ENCODE peak calls at places on chromosomes 5 and 9, in six cellular contexts. R is mesenchymal stem cell, J is H1, F is mesendoderm, L is trophoblast cell, A is neuronal stem cell. T is an unnamed sample.

GRCh38 chr5:123512631-123513461 is 869 bp downstream of the CSNK1G3 start:
- DNase-seq in J (no peak), L (no peak), R (peak), A (peak), F (peak), T (peak)

GRCh38 chr9:76394896-76395244 is 644 bp upstream of the RFK start:
- DNase-seq in J (no peak), A (no peak), R (peak), F (peak), L (peak), T (no peak)

GRCh38 chr9:129245276-129245675 is 67.2 kb upstream of the IER5L start:
- DNase-seq in L (peak), F (peak), R (peak), A (no peak), J (no peak), T (peak)

GRCh38 chr9:134182554-134183219 is 18.3 kb upstream of the RNU6ATAC start:
- DNase-seq in R (peak), A (no peak), J (no peak), F (peak), L (no peak), T (peak)

GRCh38 chr5:127705120-127705892 is 2.1 kb downstream of the CCDC192 start:
- DNase-seq in J (no peak), A (no peak), L (peak), F (peak), R (peak), T (peak)

GRCh38 chr9:123111977-123112869 is 78.8 kb downstream of the GPR21 start:
- DNase-seq in F (peak), L (no peak), A (no peak), R (no peak), J (no peak), T (no peak)

GRCh38 chr5:131957721-131958483 is 12.4 kb upstream of the MEIKIN start:
- DNase-seq in F (peak), L (no peak), J (no peak), R (no peak), A (no peak), T (no peak)

GRCh38 chr9:17578577-17578910 is 322 bp upstream of the SH3GL2 start:
- DNase-seq in L (no peak), F (no peak), R (no peak), A (no peak), J (no peak), T (no peak)

GRCh38 chr5:18745988-18746615 is 1111.8 kb downstream of the TAF11L14 start:
- DNase-seq in F (no peak), A (no peak), L (peak), R (peak), J (no peak), T (no peak)

GRCh38 chr9:127087411-127087810 is 35.0 kb downstream of the ANGPTL2 start:
- DNase-seq in A (no peak), F (no peak), R (no peak), L (no peak), J (no peak), T (no peak)

GRCh38 chr5:56735845-56736641 is 79.3 kb upstream of the MAP3K1 start:
- DNase-seq in L (no peak), A (no peak), F (no peak), J (no peak), R (no peak), T (no peak)

GRCh38 chr5:109922396-109922995 is 232.8 kb downstream of the MAN2A1 start:
- DNase-seq in F (peak), A (no peak), L (no peak), R (no peak), J (no peak), T (no peak)

GRCh38 chr5:159543326-159543725 is 213.0 kb upstream of the IL12B start:
- DNase-seq in L (no peak), A (no peak), F (no peak), R (no peak), J (no peak), T (no peak)

GRCh38 chr5:111675540-111675939 is 81.5 kb downstream of the NREP start:
- DNase-seq in J (no peak), R (no peak), F (no peak), L (no peak), A (no peak), T (no peak)

GRCh38 chr9:136482046-136482792 is 621 bp downstream of the SEC16A start:
- DNase-seq in L (peak), A (peak), F (peak), J (no peak), R (peak), T (peak)

GRCh38 chr9:90961375-90961774 is 159.8 kb downstream of the SYK start:
- DNase-seq in R (no peak), L (no peak), A (no peak), F (no peak), J (no peak), T (peak)

GRCh38 chr9:108322326-108323098 is 533.3 kb downstream of the ACTL7B start:
- DNase-seq in R (peak), F (no peak), J (no peak), L (no peak), A (no peak), T (no peak)

GRCh38 chr5:90877049-90877448 is 318.5 kb downstream of the ADGRV1 start:
- DNase-seq in F (no peak), J (no peak), L (peak), A (no peak), R (no peak), T (no peak)

GRCh38 chr5:17190242-17190778 is 27.1 kb upstream of the BASP1 start:
- DNase-seq in R (peak), A (peak), L (peak), J (no peak), F (peak), T (peak)

GRCh38 chr5:131357739-131358561 is 94.1 kb downstream of the CDC42SE2 start:
- DNase-seq in R (no peak), A (no peak), L (no peak), F (no peak), J (no peak), T (no peak)

GRCh38 chr9:79700607-79701330 is 129.0 kb downstream of the TLE4 start:
- DNase-seq in J (no peak), R (no peak), A (no peak), L (no peak), F (no peak), T (peak)

GRCh38 chr5:82106806-82107205 is 135.0 kb downstream of the ATG10 start:
- DNase-seq in A (no peak), L (no peak), J (no peak), R (peak), F (peak), T (no peak)

GRCh38 chr9:20242767-20243166 is 379.5 kb downstream of the MLLT3 start:
- DNase-seq in R (no peak), A (no peak), J (no peak), L (no peak), F (no peak), T (no peak)

GRCh38 chr9:121735065-121735791 is 83.8 kb downstream of the DAB2IP start:
- DNase-seq in F (peak), A (no peak), R (peak), L (peak), J (peak), T (peak)

GRCh38 chr5:150774145-150774544 is 4.4 kb upstream of the SMIM3 start:
- DNase-seq in R (peak), L (no peak), A (no peak), J (no peak), F (no peak), T (peak)

GRCh38 chr9:36023260-36024048 is 13.3 kb upstream of the RECK start:
- DNase-seq in J (no peak), L (peak), F (peak), A (peak), R (peak), T (peak)

GRCh38 chr5:117165068-117165467 is 590.4 kb upstream of the SEMA6A start:
- DNase-seq in L (no peak), A (no peak), J (no peak), F (no peak), R (no peak), T (no peak)

GRCh38 chr5:115838885-115839518 is 2.4 kb downstream of the ATG12 start:
- DNase-seq in R (peak), A (peak), L (no peak), F (peak), J (no peak), T (peak)
- H3K4me3 ChIP-seq in R (no peak), A (no peak), L (no peak), F (no peak), J (no peak), T (no peak)

DNA sequence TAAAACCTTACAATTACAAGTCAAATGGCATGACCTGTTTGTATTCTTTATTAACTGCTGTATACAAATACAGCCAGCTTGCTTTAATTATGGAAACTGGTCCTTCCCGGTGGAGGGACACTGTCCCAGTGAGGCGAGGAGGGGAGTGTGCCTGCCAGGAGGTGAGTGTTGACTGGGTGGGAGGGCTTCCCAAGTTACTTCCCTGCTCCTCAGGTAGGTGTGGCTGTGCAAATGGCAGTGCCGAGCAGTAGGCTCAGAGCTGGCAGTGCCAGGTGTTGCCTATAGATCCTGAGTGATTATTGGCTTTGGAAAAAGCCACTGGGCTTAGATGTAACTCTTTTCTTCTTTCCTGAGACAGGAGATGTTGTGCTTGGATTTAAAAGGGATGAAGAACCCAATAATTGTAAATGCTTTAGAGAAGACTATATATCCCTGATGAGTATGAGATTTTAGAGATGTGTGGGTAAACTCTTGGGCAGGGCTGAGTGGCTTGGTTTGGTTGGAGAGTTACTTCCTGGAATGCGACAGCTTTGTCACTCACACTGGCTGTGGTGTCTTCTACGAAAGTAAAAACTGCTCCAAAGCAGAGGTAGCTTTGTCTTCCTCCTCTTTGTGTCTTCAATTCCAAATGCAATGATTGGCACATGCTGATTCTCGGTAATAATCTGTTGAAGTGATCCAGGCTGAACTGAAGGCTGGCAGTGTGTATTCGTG is 43.7 kb downstream of the GLRX start:
- DNase-seq in J (no peak), F (no peak), A (no peak), L (no peak), R (peak), T (no peak)
- H3K4me2 ChIP-seq in J (no peak), F (no peak), A (no peak), L (no peak), R (no peak), T (no peak)

GRCh38 chr9:101323129-101323528 is 61.7 kb downstream of the BAAT start:
- DNase-seq in J (no peak), L (no peak), A (no peak), R (no peak), F (no peak), T (no peak)
- H2BK120ac ChIP-seq in J (no peak), L (no peak), A (no peak), R (no peak), F (no peak), T (no peak)

GRCh38 chr5:9343146-9343850 is 202.6 kb downstream of the SEMA5A start:
- DNase-seq in J (no peak), A (no peak), L (no peak), F (peak), R (peak), T (peak)
- H3K4me3 ChIP-seq in J (no peak), A (no peak), L (no peak), F (no peak), R (no peak), T (no peak)

GRCh38 chr5:54388811-54389210 is 66.7 kb upstream of the HSPB3 start:
- DNase-seq in A (no peak), R (no peak), J (no peak), L (no peak), F (no peak), T (no peak)
- H3K4me2 ChIP-seq in A (no peak), R (no peak), J (no peak), L (no peak), F (no peak), T (no peak)

DNA sequence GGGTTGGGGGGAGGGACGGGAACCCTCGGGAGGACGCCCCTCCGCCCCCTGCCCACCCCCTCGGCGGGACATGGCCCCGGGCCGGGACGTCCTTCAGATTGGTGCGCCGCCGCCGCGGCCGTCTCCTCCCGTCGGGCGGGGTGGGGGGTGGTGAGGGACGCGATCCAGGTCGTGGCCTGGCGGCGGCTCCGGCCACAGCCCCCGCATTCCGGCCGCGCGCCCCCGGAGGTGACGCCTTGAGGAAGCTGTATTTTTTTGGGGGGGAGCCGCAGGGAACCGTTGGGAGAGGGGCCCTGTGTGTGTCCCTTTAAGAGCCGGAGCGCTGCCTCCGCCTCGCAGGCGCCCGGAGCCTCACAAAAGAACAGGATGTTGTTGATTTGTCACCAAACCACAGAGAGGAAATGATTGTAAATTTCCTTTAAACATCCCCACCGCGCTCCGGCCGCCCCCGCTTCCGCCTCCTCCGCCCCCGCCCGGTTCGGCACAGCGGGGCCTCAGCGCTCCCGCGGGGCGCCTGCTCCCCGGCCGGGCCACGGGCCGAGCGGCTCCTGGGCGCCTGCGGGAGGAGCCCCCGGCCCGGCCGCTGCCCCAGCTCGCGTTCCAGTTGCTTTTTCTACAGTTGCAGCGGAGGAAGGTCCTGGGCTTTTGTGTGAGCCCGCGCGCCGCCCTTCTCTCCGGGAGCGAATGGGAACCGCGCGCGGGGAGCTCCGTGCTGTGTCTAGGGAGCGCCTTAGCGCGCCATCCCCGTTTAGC is 32.1 kb upstream of the SPRY4 start:
- DNase-seq in J (peak), R (peak), L (peak), F (peak), A (peak), T (peak)
- H2BK120ac ChIP-seq in J (peak), R (peak), L (peak), F (peak), A (peak), T (peak)

GRCh38 chr5:76804266-76804665 is 14.6 kb upstream of the F2RL1 start:
- DNase-seq in R (peak), A (no peak), J (no peak), F (no peak), L (no peak), T (no peak)

GRCh38 chr5:76809141-76809540 is 9.7 kb upstream of the F2RL1 start:
- DNase-seq in A (no peak), F (peak), L (no peak), J (no peak), R (no peak), T (no peak)

GRCh38 chr5:76810236-76810635 is 8.6 kb upstream of the F2RL1 start:
- DNase-seq in J (no peak), F (no peak), L (no peak), A (no peak), R (no peak), T (no peak)

GRCh38 chr5:76808142-76808691 is 10.6 kb upstream of the F2RL1 start:
- DNase-seq in J (peak), L (no peak), A (no peak), R (peak), F (peak), T (no peak)

GRCh38 chr5:76807296-76807695 is 11.5 kb upstream of the F2RL1 start:
- DNase-seq in J (no peak), L (peak), R (peak), F (peak), A (no peak), T (peak)
- H3K4me3 ChIP-seq in J (peak), L (no peak), R (no peak), F (no peak), A (no peak), T (no peak)

DNA sequence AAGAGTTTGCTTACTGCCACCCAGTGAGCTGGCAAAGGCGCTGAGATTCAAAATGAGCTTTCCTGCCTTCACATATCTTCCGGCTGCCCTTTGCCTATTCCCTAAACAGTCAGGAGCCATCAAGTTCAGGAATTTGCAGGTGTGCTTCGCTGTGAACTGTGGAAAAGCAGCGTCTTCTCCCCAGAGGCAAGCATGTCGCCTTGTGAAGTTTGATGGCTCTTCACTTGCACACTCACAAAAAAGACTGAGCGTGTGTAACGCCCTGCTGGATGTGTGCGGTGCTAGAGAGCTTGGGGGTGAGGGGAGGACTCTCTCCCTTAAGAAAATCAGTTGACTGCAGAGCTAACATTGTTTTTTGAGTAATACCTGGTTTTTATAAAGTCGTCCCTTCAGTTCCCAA is 288.7 kb downstream of the DOCK8 start:
- DNase-seq in A (no peak), L (no peak), J (no peak), R (no peak), F (peak), T (no peak)
- H3K4me2 ChIP-seq in A (peak), L (peak), J (peak), R (no peak), F (no peak), T (no peak)